ENCODE peak calls at places on chromosome 19, in nine cellular contexts. V is T-helper 1 cell; H is AML-193; T is GM20000; L is Panc1; Q is iris pigment epithelial cell; J is activated naive CD8-positive, alpha-beta T cell treated with anti-CD3 and anti-CD28 coated beads, Interleukin-2, amount 50 U/mL, for 24 hours; G is AG04450; B is smooth muscle cell of the brain vasculature. C is an unnamed sample.
A peak's percentile ranks its signal among the peaks of the same experiment; 100 is the strongest.

GRCh38 chr19:8028951-8029491 is 23.5 kb upstream of the CCL25 start:
- DNase-seq in V (no peak), H (no peak), T (no peak), L (no peak), Q (no peak), J (no peak), G (no peak), B (no peak), C (no peak)

GRCh38 chr19:51114087-51114714 is 6.0 kb upstream of the CTU1 start:
- DNase-seq in V (no peak), H (no peak), T (no peak), L (no peak), Q (no peak), J (no peak), G (no peak), B (no peak), C (no peak)

GRCh38 chr19:5907216-5907615 is 2.5 kb downstream of the VMAC start:
- DNase-seq in V (no peak), H (no peak), T (no peak), L (no peak), Q (no peak), J (peak; percentile 21), G (no peak), B (no peak), C (no peak)

GRCh38 chr19:15161028-15161984 is 39.5 kb downstream of the NOTCH3 start:
- DNase-seq in V (no peak), H (peak; percentile 29), T (peak; percentile 84), L (no peak), Q (peak; percentile 33), J (no peak), G (no peak), B (no peak), C (no peak)

GRCh38 chr19:42198676-42199439 is 18.6 kb downstream of the DEDD2 start:
- DNase-seq in V (peak; percentile 65), H (no peak), T (peak; percentile 87), L (no peak), Q (no peak), J (peak; percentile 68), G (no peak), B (no peak), C (peak; percentile 60)

GRCh38 chr19:56821675-56822074 is 18.9 kb downstream of the PEG3 start:
- DNase-seq in V (no peak), H (no peak), T (no peak), L (no peak), Q (no peak), J (no peak), G (no peak), B (no peak), C (no peak)

GRCh38 chr19:1284293-1284978 is 1.2 kb upstream of the EFNA2 start:
- DNase-seq in V (no peak), H (no peak), T (peak; percentile 39), L (no peak), Q (no peak), J (no peak), G (no peak), B (no peak), C (peak; percentile 35)

GRCh38 chr19:48964205-48965032 is 690 bp upstream of the FTL start:
- DNase-seq in V (no peak), H (no peak), T (no peak), L (no peak), Q (peak; percentile 78), J (no peak), G (no peak), B (no peak), C (no peak)

GRCh38 chr19:56108447-56109195 is 12.5 kb downstream of the ZNF787 start:
- DNase-seq in V (no peak), H (no peak), T (no peak), L (no peak), Q (peak; percentile 40), J (no peak), G (no peak), B (no peak), C (no peak)

GRCh38 chr19:11451327-11451941 is 16.0 kb downstream of the PRKCSH start:
- DNase-seq in V (no peak), H (no peak), T (no peak), L (no peak), Q (no peak), J (no peak), G (no peak), B (no peak), C (no peak)

GRCh38 chr19:49148784-49149651 is 6.2 kb downstream of the HRC start:
- DNase-seq in V (peak; percentile 64), H (peak; percentile 58), T (peak; percentile 87), L (peak; percentile 53), Q (peak; percentile 88), J (peak; percentile 88), G (peak; percentile 76), B (peak; percentile 81), C (peak; percentile 67)

GRCh38 chr19:17292301-17293074 is 10.7 kb downstream of the ABHD8 start:
- DNase-seq in V (peak; percentile 57), H (peak; percentile 72), T (peak; percentile 97), L (peak; percentile 72), Q (peak; percentile 88), J (peak; percentile 90), G (peak; percentile 59), B (peak; percentile 70), C (peak; percentile 87)

GRCh38 chr19:15323496-15324235 is 8.7 kb downstream of the BRD4 start:
- DNase-seq in V (no peak), H (no peak), T (no peak), L (no peak), Q (peak; percentile 78), J (no peak), G (no peak), B (no peak), C (no peak)

GRCh38 chr19:5293607-5294089 is 47.0 kb downstream of the PTPRS start:
- DNase-seq in V (no peak), H (no peak), T (peak; percentile 52), L (no peak), Q (peak; percentile 46), J (no peak), G (no peak), B (no peak), C (no peak)

GRCh38 chr19:7913652-7914051 is 978 bp upstream of the TGFBR3L start:
- DNase-seq in V (no peak), H (no peak), T (no peak), L (no peak), Q (no peak), J (no peak), G (no peak), B (no peak), C (no peak)

GRCh38 chr19:5557691-5558090 is 10.1 kb downstream of the TINCR start:
- DNase-seq in V (no peak), H (no peak), T (no peak), L (no peak), Q (no peak), J (no peak), G (no peak), B (no peak), C (no peak)

GRCh38 chr19:38734426-38735256 is 9.6 kb downstream of the CAPN12 start:
- DNase-seq in V (no peak), H (peak; percentile 62), T (peak; percentile 75), L (peak; percentile 83), Q (no peak), J (peak; percentile 41), G (no peak), B (no peak), C (peak; percentile 46)

GRCh38 chr19:42497492-42498226 is 30.6 kb downstream of the CEACAM1 start:
- DNase-seq in V (no peak), H (no peak), T (peak; percentile 42), L (no peak), Q (no peak), J (no peak), G (no peak), B (no peak), C (peak; percentile 16)

GRCh38 chr19:10554760-10555612 is 10.8 kb downstream of the KRI1 start:
- DNase-seq in V (no peak), H (no peak), T (peak; percentile 14), L (no peak), Q (no peak), J (peak; percentile 36), G (no peak), B (no peak), C (no peak)

GRCh38 chr19:40502647-40503046 is 35.8 kb downstream of the SPTBN4 start:
- DNase-seq in V (no peak), H (no peak), T (no peak), L (no peak), Q (no peak), J (no peak), G (no peak), B (no peak), C (no peak)

GRCh38 chr19:53881482-53882390 is at the start of gene PRKCG:
- DNase-seq in V (peak; percentile 56), H (no peak), T (peak; percentile 68), L (no peak), Q (no peak), J (peak; percentile 63), G (no peak), B (no peak), C (no peak)

GRCh38 chr19:12790628-12791344 is 500 bp upstream of the JUNB start:
- DNase-seq in V (no peak), H (no peak), T (no peak), L (no peak), Q (no peak), J (no peak), G (no peak), B (no peak), C (peak; percentile 55)

GRCh38 chr19:5994407-5995165 is 16.6 kb upstream of the RANBP3 start:
- DNase-seq in V (no peak), H (no peak), T (no peak), L (no peak), Q (no peak), J (no peak), G (no peak), B (no peak), C (no peak)

GRCh38 chr19:11364935-11365334 is 9.5 kb upstream of the SWSAP1 start:
- DNase-seq in V (no peak), H (no peak), T (peak; percentile 7), L (no peak), Q (no peak), J (no peak), G (no peak), B (no peak), C (no peak)

GRCh38 chr19:19068659-19069509 is 5.1 kb downstream of the SLC25A42 start:
- DNase-seq in V (no peak), H (no peak), T (peak; percentile 58), L (no peak), Q (no peak), J (no peak), G (no peak), B (no peak), C (no peak)

GRCh38 chr19:10111405-10111811 is at the start of gene P2RY11:
- DNase-seq in V (no peak), H (no peak), T (no peak), L (no peak), Q (no peak), J (peak; percentile 74), G (no peak), B (no peak), C (peak; percentile 52)

GRCh38 chr19:3135961-3136683 is at the start of gene GNA15:
- DNase-seq in V (peak; percentile 40), H (peak; percentile 55), T (peak; percentile 83), L (no peak), Q (no peak), J (peak; percentile 41), G (no peak), B (no peak), C (peak; percentile 35)

GRCh38 chr19:42254083-42254849 is 662 bp downstream of the ERF start:
- DNase-seq in V (peak; percentile 60), H (peak; percentile 62), T (peak; percentile 79), L (no peak), Q (peak; percentile 61), J (peak; percentile 78), G (no peak), B (no peak), C (peak; percentile 73)

GRCh38 chr19:4069331-4069959 is 2.7 kb upstream of the ZBTB7A start:
- DNase-seq in V (no peak), H (peak; percentile 32), T (no peak), L (no peak), Q (no peak), J (peak; percentile 78), G (no peak), B (no peak), C (no peak)

GRCh38 chr19:8585057-8585893 is 8.0 kb upstream of the MYO1F start:
- DNase-seq in V (no peak), H (no peak), T (peak; percentile 42), L (no peak), Q (no peak), J (no peak), G (no peak), B (no peak), C (no peak)

GRCh38 chr19:1780272-1780957 is 27.1 kb downstream of the ONECUT3 start:
- DNase-seq in V (no peak), H (no peak), T (no peak), L (no peak), Q (peak; percentile 28), J (no peak), G (no peak), B (no peak), C (no peak)